ENCODE peak calls at places on chromosomes 16 and 17, in five cellular contexts. I is stomach, R is keratinocyte, F is HAP-1, Y is epithelial cell of esophagus. N is an unnamed sample.

GRCh38 chr17:72122002-72122310 is 1.1 kb downstream of the SOX9 start:
- DNase-seq in I (no peak), R (no peak), F (no peak), Y (no peak), N (no peak)

GRCh38 chr17:28749516-28750177 is 5.8 kb downstream of the TRAF4 start:
- DNase-seq in I (no peak), R (no peak), F (no peak), Y (no peak), N (no peak)

GRCh38 chr17:67403483-67403882 is 26.4 kb downstream of the PITPNC1 start:
- DNase-seq in I (no peak), R (no peak), F (no peak), Y (no peak), N (no peak)

GRCh38 chr16:64092284-64092683 is 1029.6 kb downstream of the CDH11 start:
- DNase-seq in I (no peak), R (no peak), F (no peak), Y (peak; percentile 85), N (no peak)

GRCh38 chr17:6755281-6755680 is 565 bp upstream of the XAF1 start:
- DNase-seq in I (no peak), R (no peak), F (no peak), Y (no peak), N (no peak)

GRCh38 chr16:61146429-61146828 is 889.8 kb downstream of the CDH8 start:
- DNase-seq in I (no peak), R (no peak), F (no peak), Y (no peak), N (no peak)

GRCh38 chr17:28928061-28928460 is 23.3 kb downstream of the PHF12 start:
- DNase-seq in I (no peak), R (no peak), F (no peak), Y (peak; percentile 69), N (no peak)

GRCh38 chr16:65547799-65548446 is 426.1 kb upstream of the CDH11 start:
- DNase-seq in I (no peak), R (peak; percentile 48), F (no peak), Y (peak; percentile 76), N (no peak)

GRCh38 chr16:23378921-23379320 is 74.1 kb downstream of the COG7 start:
- DNase-seq in I (no peak), R (no peak), F (no peak), Y (no peak), N (no peak)

GRCh38 chr16:89621698-89622409 is 8.4 kb downstream of the DPEP1 start:
- DNase-seq in I (no peak), R (no peak), F (no peak), Y (no peak), N (no peak)

GRCh38 chr16:17921357-17921978 is 415.1 kb downstream of the NPIPA8 start:
- DNase-seq in I (no peak), R (no peak), F (peak; percentile 50), Y (peak; percentile 21), N (peak; percentile 28)

GRCh38 chr17:28030386-28030785 is 12.1 kb upstream of the NLK start:
- DNase-seq in I (no peak), R (no peak), F (no peak), Y (no peak), N (no peak)

GRCh38 chr16:2689968-2690830 is 7.9 kb downstream of the KCTD5 start:
- DNase-seq in I (no peak), R (no peak), F (no peak), Y (no peak), N (no peak)

DNA sequence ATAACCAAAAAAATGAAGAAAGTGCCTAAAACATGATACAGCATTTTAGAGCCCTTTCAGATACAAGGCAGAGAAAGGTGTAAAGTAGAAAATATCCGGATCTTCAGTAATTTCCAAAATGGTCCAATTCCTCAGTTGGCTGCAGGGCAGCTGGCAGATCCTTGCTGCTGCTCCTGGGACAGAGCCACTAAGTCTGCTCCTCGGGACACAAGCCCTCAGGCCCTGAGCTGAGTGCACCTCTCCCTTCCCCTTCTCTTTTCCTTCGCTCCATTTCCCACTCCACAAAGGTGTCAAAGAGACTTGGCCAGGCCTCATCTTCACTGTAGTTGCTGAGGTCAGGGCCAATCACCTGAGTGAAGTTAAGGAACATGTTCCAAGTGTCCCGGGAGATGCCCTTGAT is 40.5 kb downstream of the DCUN1D3 start:
- DNase-seq in I (no peak), R (no peak), F (no peak), Y (no peak), N (no peak)
- H3K4me3 ChIP-seq in I (no peak overlapping the region), R (no peak overlapping the region), F (no peak overlapping the region), Y (no peak overlapping the region), N (no peak overlapping the region)

DNA sequence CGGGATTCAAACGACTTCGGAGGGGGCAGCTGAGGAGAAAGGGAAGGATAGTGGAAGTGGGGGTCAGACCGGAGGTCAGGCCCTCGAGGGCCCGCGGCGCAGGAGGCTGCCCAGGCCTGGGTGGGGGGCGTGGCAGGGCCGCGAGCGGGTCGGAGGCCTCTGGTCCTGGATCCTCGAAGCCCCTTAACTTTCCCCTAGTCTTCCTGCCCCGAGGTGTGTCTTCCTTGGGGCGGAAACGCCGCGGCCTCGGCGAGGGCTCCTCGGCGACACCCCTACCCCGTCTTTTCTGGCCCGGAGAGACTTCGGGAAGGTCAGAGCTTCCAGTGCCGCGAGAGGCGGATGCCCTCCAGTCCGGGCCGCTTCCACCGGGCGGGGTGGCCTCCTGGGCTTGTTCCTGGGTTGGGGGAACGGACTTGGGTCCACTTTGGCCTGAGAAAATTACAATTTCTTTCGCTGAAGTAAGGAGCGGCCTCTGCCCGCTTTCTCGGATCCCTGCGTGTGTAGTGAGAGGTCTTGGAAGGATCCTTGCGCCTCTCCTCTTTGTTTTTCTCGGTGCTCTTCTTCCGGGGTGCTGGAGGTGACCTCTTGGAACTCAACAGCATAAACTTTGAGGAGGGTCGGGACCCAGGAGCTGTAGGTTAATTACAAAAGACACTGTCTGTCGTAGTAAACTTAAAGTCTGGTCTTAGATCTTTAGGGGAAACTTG is 501 bp downstream of the IST1 start:
- DNase-seq in I (peak; percentile 37), R (no peak), F (peak; percentile 21), Y (peak; percentile 52), N (no peak)
- H3K4me3 ChIP-seq in I (peak overlapping the region; percentile 79), R (peak overlapping the region; percentile 96), F (peak overlapping the region; percentile 76), Y (peak overlapping the region; percentile 94), N (peak overlapping the region; percentile 92)

GRCh38 chr17:57629886-57630285 is 115.2 kb downstream of the CCDC182 start:
- DNase-seq in I (no peak), R (no peak), F (no peak), Y (no peak), N (no peak)

GRCh38 chr17:57628421-57628820 is 116.7 kb downstream of the CCDC182 start:
- DNase-seq in I (no peak), R (no peak), F (no peak), Y (no peak), N (no peak)

GRCh38 chr17:57627591-57627990 is 117.5 kb downstream of the CCDC182 start:
- DNase-seq in I (no peak), R (no peak), F (no peak), Y (no peak), N (no peak)

GRCh38 chr17:57630736-57631135 is 114.4 kb downstream of the CCDC182 start:
- DNase-seq in I (no peak), R (no peak), F (no peak), Y (no peak), N (no peak)

GRCh38 chr17:57629470-57629869 is 115.6 kb downstream of the CCDC182 start:
- DNase-seq in I (no peak), R (no peak), F (no peak), Y (no peak), N (no peak)
- H3K4me3 ChIP-seq in I (no peak overlapping the region), R (no peak overlapping the region), F (no peak overlapping the region), Y (no peak overlapping the region), N (no peak overlapping the region)

GRCh38 chr17:33582661-33583060 is 289.6 kb upstream of the ASIC2 start:
- DNase-seq in I (no peak), R (no peak), F (no peak), Y (no peak), N (no peak)
- H3K4me3 ChIP-seq in I (no peak overlapping the region), R (no peak overlapping the region), F (no peak overlapping the region), Y (no peak overlapping the region), N (no peak overlapping the region)

DNA sequence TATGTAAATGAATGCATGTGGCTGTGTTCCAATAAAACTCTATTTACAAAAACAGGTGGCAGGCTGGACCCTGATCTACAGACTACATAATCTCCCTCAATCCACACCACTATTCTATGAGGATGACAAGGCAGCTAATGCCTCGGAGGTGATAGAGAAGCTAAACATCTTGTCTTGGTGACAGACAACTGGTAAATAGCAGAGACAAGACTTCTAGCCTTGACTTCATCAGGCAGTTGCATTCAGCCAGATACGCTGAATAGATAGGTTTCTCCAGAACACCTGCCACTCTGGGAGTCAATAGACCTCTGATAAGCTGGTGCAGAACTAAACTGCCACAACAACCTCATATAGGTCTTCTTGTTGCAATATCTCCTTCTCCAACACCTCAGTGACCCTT is 3.3 kb downstream of the ATPAF2 start:
- DNase-seq in I (no peak), R (no peak), F (no peak), Y (no peak), N (no peak)
- H3K4me3 ChIP-seq in I (no peak overlapping the region), R (no peak overlapping the region), F (no peak overlapping the region), Y (no peak overlapping the region), N (no peak overlapping the region)

GRCh38 chr17:75535871-75536270 is 10.4 kb downstream of the LLGL2 start:
- DNase-seq in I (no peak), R (no peak), F (no peak), Y (no peak), N (no peak)
- H3K4me3 ChIP-seq in I (no peak overlapping the region), R (no peak overlapping the region), F (no peak overlapping the region), Y (no peak overlapping the region), N (no peak overlapping the region)

DNA sequence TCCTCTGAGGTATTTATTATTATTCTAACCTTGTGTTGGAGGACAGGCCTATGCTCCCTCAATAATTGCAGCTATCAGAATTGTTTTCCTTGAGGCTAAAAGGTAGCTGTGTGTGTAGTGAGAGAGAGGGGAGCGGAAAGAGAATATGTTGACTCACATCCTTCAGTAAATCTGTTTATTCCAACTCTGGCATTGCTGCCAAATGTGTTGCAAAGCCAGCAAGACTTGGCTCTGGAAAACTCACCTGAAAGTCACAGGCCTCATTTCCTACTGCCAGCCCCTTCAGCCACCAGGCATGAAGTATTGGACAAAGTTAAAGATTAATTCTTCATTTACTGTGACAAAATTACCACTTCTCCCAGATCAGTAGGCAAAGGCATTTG is 9.6 kb downstream of the CA10 start:
- DNase-seq in I (no peak), R (no peak), F (no peak), Y (peak; percentile 85), N (no peak)
- H3K4me3 ChIP-seq in I (no peak overlapping the region), R (no peak overlapping the region), F (no peak overlapping the region), Y (no peak overlapping the region), N (no peak overlapping the region)

GRCh38 chr17:75910699-75911098 is 6.0 kb upstream of the MRPL38 start:
- DNase-seq in I (peak; percentile 68), R (no peak), F (no peak), Y (peak; percentile 34), N (no peak)
- H3K4me3 ChIP-seq in I (no peak overlapping the region), R (no peak overlapping the region), F (no peak overlapping the region), Y (no peak overlapping the region), N (no peak overlapping the region)

GRCh38 chr16:58493756-58494431 is 6.0 kb upstream of the NDRG4 start:
- DNase-seq in I (no peak), R (no peak), F (no peak), Y (no peak), N (no peak)

GRCh38 chr16:58492735-58493134 is 7.2 kb upstream of the NDRG4 start:
- DNase-seq in I (no peak), R (no peak), F (peak; percentile 45), Y (no peak), N (no peak)

GRCh38 chr16:58495861-58496331 is 4.0 kb upstream of the NDRG4 start:
- DNase-seq in I (no peak), R (no peak), F (no peak), Y (no peak), N (no peak)

GRCh38 chr16:58497468-58497867 is 2.5 kb upstream of the NDRG4 start:
- DNase-seq in I (no peak), R (no peak), F (no peak), Y (no peak), N (no peak)

GRCh38 chr16:58494981-58495860 is 4.7 kb upstream of the NDRG4 start:
- DNase-seq in I (peak; percentile 57), R (no peak), F (peak; percentile 90), Y (peak; percentile 87), N (peak; percentile 94)
- H3K4me3 ChIP-seq in I (no peak overlapping the region), R (no peak overlapping the region), F (no peak overlapping the region), Y (no peak overlapping the region), N (no peak overlapping the region)